ENCODE peak calls at places on chromosomes 16 and 17, in five cellular contexts. One of them, this sample, is unnamed.
A peak's percentile ranks its signal among the peaks of the same experiment; 100 is the strongest.

GRCh38 chr16:30429678-30430427 is at the start of gene DCTPP1:
- DNase-seq in WTC11: peak; percentile 91
- DNase-seq in dermis blood vessel endothelial cell: peak; percentile 99
- DNase-seq in activated CD4-positive, CD25-positive, alpha-beta regulatory T cell: peak; percentile 88
- DNase-seq in NT2/D1: peak; percentile 98
- DNase-seq in this sample: peak; percentile 99

GRCh38 chr16:20944861-20945390 is 44.4 kb downstream of the LYRM1 start:
- DNase-seq in WTC11: no peak
- DNase-seq in dermis blood vessel endothelial cell: peak; percentile 53
- DNase-seq in activated CD4-positive, CD25-positive, alpha-beta regulatory T cell: no peak
- DNase-seq in NT2/D1: no peak
- DNase-seq in this sample: no peak

GRCh38 chr16:47613251-47613650 is 152.1 kb downstream of the PHKB start:
- DNase-seq in WTC11: no peak
- DNase-seq in dermis blood vessel endothelial cell: no peak
- DNase-seq in activated CD4-positive, CD25-positive, alpha-beta regulatory T cell: no peak
- DNase-seq in NT2/D1: no peak
- DNase-seq in this sample: no peak

GRCh38 chr16:55001931-55002330 is 71.3 kb downstream of the IRX5 start:
- DNase-seq in WTC11: no peak
- DNase-seq in dermis blood vessel endothelial cell: no peak
- DNase-seq in activated CD4-positive, CD25-positive, alpha-beta regulatory T cell: no peak
- DNase-seq in NT2/D1: no peak
- DNase-seq in this sample: no peak

GRCh38 chr16:83403751-83404150 is 404.0 kb upstream of the HSBP1 start:
- DNase-seq in WTC11: no peak
- DNase-seq in dermis blood vessel endothelial cell: no peak
- DNase-seq in activated CD4-positive, CD25-positive, alpha-beta regulatory T cell: no peak
- DNase-seq in NT2/D1: no peak
- DNase-seq in this sample: no peak

GRCh38 chr16:61391835-61392234 is 644.4 kb downstream of the CDH8 start:
- DNase-seq in WTC11: no peak
- DNase-seq in dermis blood vessel endothelial cell: no peak
- DNase-seq in activated CD4-positive, CD25-positive, alpha-beta regulatory T cell: no peak
- DNase-seq in NT2/D1: no peak
- DNase-seq in this sample: no peak

GRCh38 chr17:44565866-44566443 is 8.7 kb downstream of the FZD2 start:
- DNase-seq in WTC11: no peak
- DNase-seq in dermis blood vessel endothelial cell: no peak
- DNase-seq in activated CD4-positive, CD25-positive, alpha-beta regulatory T cell: no peak
- DNase-seq in NT2/D1: no peak
- DNase-seq in this sample: no peak

GRCh38 chr17:47733414-47734288 is 615 bp downstream of the TBX21 start:
- DNase-seq in WTC11: no peak
- DNase-seq in dermis blood vessel endothelial cell: no peak
- DNase-seq in activated CD4-positive, CD25-positive, alpha-beta regulatory T cell: no peak
- DNase-seq in NT2/D1: no peak
- DNase-seq in this sample: no peak